ENCODE peak calls at places on chromosomes 2 and 18, in four cellular contexts. O, N, X and C are unnamed samples.
A peak's percentile ranks its signal among the peaks of the same experiment; 100 is the strongest.

GRCh38 chr18:73793386-73793785 is 354.2 kb downstream of the FBXO15 start:
- DNase-seq in O (peak; percentile 75), X (no peak), N (no peak), C (no peak)

GRCh38 chr18:45733535-45733934 is 9.6 kb downstream of the SLC14A1 start:
- DNase-seq in O (no peak), X (no peak), N (peak; percentile 3), C (no peak)

GRCh38 chr2:14273650-14274049 is 358.9 kb upstream of the LRATD1 start:
- DNase-seq in O (no peak), X (no peak), N (no peak), C (no peak)

GRCh38 chr2:219010162-219010756 is 17.0 kb upstream of the CRYBA2 start:
- DNase-seq in N (peak; percentile 23), X (no peak), O (no peak), C (peak; percentile 64)

GRCh38 chr2:113116100-113116958 is 11.1 kb upstream of the IL1RN start:
- DNase-seq in O (no peak), N (no peak), X (no peak), C (no peak)

GRCh38 chr18:32930695-32931301 is 158.0 kb upstream of the KLHL14 start:
- DNase-seq in X (no peak), N (peak; percentile 10), O (peak; percentile 60), C (peak; percentile 27)

GRCh38 chr2:30823452-30823851 is 16.2 kb upstream of the CAPN13 start:
- DNase-seq in N (no peak), X (no peak), O (no peak), C (no peak)

GRCh38 chr2:99975386-99975785 is 167.0 kb downstream of the AFF3 start:
- DNase-seq in N (no peak), X (no peak), O (peak; percentile 87), C (no peak)

GRCh38 chr2:3678212-3678611 is 20.2 kb downstream of the ALLC start:
- DNase-seq in N (no peak), O (no peak), X (no peak), C (no peak)

GRCh38 chr2:98771264-98771663 is 40.3 kb upstream of the MGAT4A start:
- DNase-seq in N (no peak), O (no peak), X (no peak), C (no peak)

GRCh38 chr2:11872247-11872947 is 126.0 kb downstream of the LPIN1 start:
- DNase-seq in O (peak; percentile 35), N (peak; percentile 41), X (peak; percentile 64), C (peak; percentile 11)

GRCh38 chr2:169415233-169415748 is 53.0 kb upstream of the LRP2 start:
- DNase-seq in O (no peak), X (no peak), N (peak; percentile 87), C (no peak)

GRCh38 chr2:195117036-195117435 is 540.0 kb upstream of the SLC39A10 start:
- DNase-seq in X (no peak), N (no peak), O (no peak), C (no peak)

GRCh38 chr18:32238635-32239268 is 48.9 kb downstream of the MEP1B start:
- DNase-seq in O (no peak), N (peak; percentile 3), X (no peak), C (no peak)

GRCh38 chr2:172672114-172672513 is 63.5 kb upstream of the RAPGEF4 start:
- DNase-seq in X (no peak), O (peak; percentile 77), N (no peak), C (peak; percentile 76)

GRCh38 chr2:202479090-202479489 is 103.0 kb downstream of the BMPR2 start:
- DNase-seq in N (no peak), X (no peak), O (peak; percentile 1), C (no peak)

GRCh38 chr2:198374375-198375072 is 570.1 kb downstream of the PLCL1 start:
- DNase-seq in X (no peak), N (peak; percentile 64), O (peak; percentile 70), C (peak; percentile 66)

GRCh38 chr2:162365392-162365791 is 21.5 kb downstream of the GCA start:
- DNase-seq in N (no peak), X (no peak), O (peak; percentile 0), C (no peak)

GRCh38 chr2:41965886-41966285 is 81.9 kb upstream of the PKDCC start:
- DNase-seq in X (no peak), N (no peak), O (no peak), C (peak; percentile 37)

GRCh38 chr2:16014802-16015201 is 74.5 kb downstream of the MYCN start:
- DNase-seq in X (no peak), N (no peak), O (no peak), C (no peak)

GRCh38 chr2:16015210-16015902 is 75.0 kb downstream of the MYCN start:
- DNase-seq in N (no peak), X (no peak), O (no peak), C (no peak)

GRCh38 chr2:16015903-16016265 is 75.5 kb downstream of the MYCN start:
- DNase-seq in N (no peak), X (no peak), O (no peak), C (no peak)

GRCh38 chr2:16014041-16014787 is 73.9 kb downstream of the MYCN start:
- DNase-seq in X (no peak), O (no peak), N (no peak), C (no peak)

GRCh38 chr2:16016282-16016681 is 75.9 kb downstream of the MYCN start:
- DNase-seq in O (no peak), X (no peak), N (no peak), C (no peak)
- TF ChIP-seq ELK1 in O (no peak), X (no peak), N (no peak), C (no peak)

GRCh38 chr2:104040739-104041138 is 813.2 kb upstream of the POU3F3 start:
- DNase-seq in X (no peak), N (no peak), O (no peak), C (no peak)

GRCh38 chr2:104043864-104044263 is 810.1 kb upstream of the POU3F3 start:
- DNase-seq in O (no peak), N (no peak), X (no peak), C (peak; percentile 0)

GRCh38 chr2:104050632-104051242 is 803.2 kb upstream of the POU3F3 start:
- DNase-seq in O (no peak), N (no peak), X (no peak), C (no peak)

GRCh38 chr2:104049433-104049832 is 804.5 kb upstream of the POU3F3 start:
- DNase-seq in N (no peak), X (no peak), O (no peak), C (no peak)

DNA sequence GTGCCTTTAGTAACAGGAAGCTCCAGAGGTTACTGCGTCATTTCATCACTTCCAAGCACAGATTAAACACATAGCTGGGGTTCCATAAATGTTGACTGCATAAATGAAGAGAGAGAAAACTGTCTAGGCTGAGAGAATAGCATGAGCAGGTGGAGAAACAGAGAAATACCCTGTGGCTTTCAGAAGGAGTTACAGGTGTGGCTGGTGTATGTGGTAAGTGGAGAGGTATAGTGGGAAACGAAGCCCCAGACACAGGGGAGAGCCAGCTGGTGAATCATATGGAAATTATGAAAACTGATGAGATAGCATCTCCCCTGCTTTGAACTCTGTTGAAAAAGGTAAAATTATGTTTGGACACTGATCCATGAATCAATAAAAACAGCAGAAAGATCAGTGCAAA is 807.4 kb upstream of the POU3F3 start:
- DNase-seq in N (no peak), X (no peak), O (no peak), C (no peak)
- H3K4me2 ChIP-seq in N (no peak overlapping the region), X (no peak overlapping the region), O (no peak overlapping the region), C (no peak overlapping the region)

GRCh38 chr2:109120166-109120565 is 8.8 kb upstream of the SH3RF3 start:
- DNase-seq in X (no peak), O (no peak), N (no peak), C (no peak)
- TF ChIP-seq ELK1 in X (no peak), O (no peak), N (no peak), C (no peak)

GRCh38 chr18:51032193-51032592 is 2.2 kb downstream of the SMAD4 start:
- DNase-seq in O (no peak), N (no peak), X (no peak), C (no peak)

GRCh38 chr18:51029378-51029693 is 677 bp upstream of the SMAD4 start:
- DNase-seq in N (no peak), X (no peak), O (peak; percentile 64), C (no peak)

GRCh38 chr18:51028201-51028805 is 1.7 kb upstream of the SMAD4 start:
- DNase-seq in N (peak; percentile 55), O (peak; percentile 50), X (no peak), C (peak; percentile 24)

GRCh38 chr18:51030537-51031258 is 685 bp downstream of the SMAD4 start:
- DNase-seq in O (peak; percentile 26), X (no peak), N (peak; percentile 66), C (peak; percentile 45)

DNA sequence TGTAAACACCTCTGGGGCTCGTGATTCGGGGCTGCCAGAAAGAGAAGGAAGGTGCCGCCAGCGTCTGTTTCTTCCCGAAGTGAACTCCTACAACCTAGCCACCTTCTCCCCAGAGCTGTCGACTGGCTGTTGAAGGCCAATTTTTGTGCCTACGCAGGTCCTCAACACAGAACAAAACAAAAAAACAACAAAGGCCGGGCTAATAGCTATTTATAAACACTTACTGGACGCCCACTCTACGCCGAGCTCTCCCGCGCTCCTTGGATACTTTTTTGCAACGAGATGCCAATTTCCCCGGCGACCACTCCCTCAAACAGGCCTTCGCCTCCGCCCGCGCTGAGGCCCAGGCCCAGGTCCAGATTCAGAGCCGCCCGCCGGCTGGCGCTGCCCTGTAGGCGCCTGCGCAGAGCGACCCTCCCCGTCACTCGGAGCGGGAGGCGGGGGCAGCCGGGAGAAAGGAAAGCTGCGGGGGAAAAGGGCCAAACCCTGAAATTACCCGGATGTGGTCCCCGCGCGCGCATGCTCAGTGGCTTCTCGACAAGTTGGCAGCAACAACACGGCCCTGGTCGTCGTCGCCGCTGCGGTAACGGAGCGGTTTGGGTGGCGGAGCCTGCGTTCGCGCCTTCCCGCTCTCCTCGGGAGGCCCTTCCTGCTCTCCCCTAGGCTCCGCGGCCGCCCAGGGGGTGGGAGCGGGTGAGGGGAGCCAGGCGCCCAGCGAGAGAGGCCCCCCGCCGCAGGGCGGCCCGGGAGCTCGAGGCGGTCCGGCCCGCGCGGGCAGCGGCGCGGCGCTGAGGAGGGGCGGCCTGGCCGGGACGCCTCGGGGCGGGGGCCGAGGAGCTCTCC is at the start of gene SMAD4:
- DNase-seq in X (peak; percentile 71), O (peak; percentile 94), N (peak; percentile 94), C (peak; percentile 77)
- H3K4me2 ChIP-seq in X (peak within 1 kb of the TSS; percentile 82), O (peak within 1 kb of the TSS; percentile 95), N (peak within 1 kb of the TSS; percentile 93), C (peak within 1 kb of the TSS; percentile 81)

DNA sequence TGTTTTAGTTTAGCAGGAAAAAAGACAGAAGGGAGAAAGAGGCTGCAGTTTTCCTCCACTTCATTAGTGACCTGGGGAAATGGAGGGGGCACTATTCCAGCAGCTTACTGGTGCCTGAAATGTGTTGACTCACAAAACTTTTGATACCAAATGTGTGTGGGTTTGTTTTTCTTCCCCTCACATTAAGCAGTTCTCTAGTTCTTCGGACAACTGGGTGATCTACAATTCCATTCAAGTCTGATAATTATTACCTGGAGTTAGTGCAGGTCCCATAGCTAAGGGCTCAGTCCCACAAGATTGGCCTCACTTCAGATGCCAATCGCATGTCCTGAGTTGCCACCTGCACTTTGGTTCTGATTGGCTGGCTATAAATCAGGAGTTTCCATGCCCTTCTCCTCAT is 28.4 kb downstream of the PMAIP1 start:
- DNase-seq in N (no peak), X (no peak), O (no peak), C (no peak)
- TF ChIP-seq ELK1 in N (no peak), X (no peak), O (no peak), C (no peak)

GRCh38 chr2:144947709-144948037 is 427.8 kb upstream of the ZEB2 start:
- DNase-seq in X (no peak), O (no peak), N (no peak), C (no peak)
- H3K4me2 ChIP-seq in X (no peak overlapping the region), O (no peak overlapping the region), N (no peak overlapping the region), C (no peak overlapping the region)